ENCODE peak calls at places on chromosomes 2 and 18, in seven cellular contexts. O, V, M, B, I, K and L are unnamed samples. For H3K4me1, the result is how much of the 10 kb centered on the place peaks cover.

GRCh38 chr2:32235315-32235714 is 29.4 kb downstream of the NLRC4 start:
- DNase-seq in O (no peak), V (no peak), M (no peak), B (no peak), I (no peak), K (no peak), L (peak)

GRCh38 chr2:98902209-98903063 is 33.6 kb downstream of the CRACDL start:
- DNase-seq in O (no peak), V (no peak), M (no peak), B (peak), I (no peak), K (peak), L (no peak)

GRCh38 chr18:25351773-25352628 is at the start of gene ZNF521:
- DNase-seq in O (peak), V (peak), M (peak), B (peak), I (peak), K (peak), L (peak)

GRCh38 chr2:197851451-197851850 is 47.1 kb downstream of the PLCL1 start:
- DNase-seq in O (no peak), V (no peak), M (no peak), B (no peak), I (no peak), K (no peak), L (no peak)

GRCh38 chr2:112703684-112704083 is 17.1 kb upstream of the NT5DC4 start:
- DNase-seq in O (no peak), V (no peak), M (no peak), B (no peak), I (no peak), K (peak), L (no peak)

GRCh38 chr2:9262671-9263171 is 56.1 kb downstream of the ASAP2 start:
- DNase-seq in O (no peak), V (peak), M (no peak), B (no peak), I (no peak), K (no peak), L (no peak)

GRCh38 chr2:156132941-156133340 is 199.6 kb downstream of the NR4A2 start:
- DNase-seq in O (no peak), V (no peak), M (no peak), B (no peak), I (no peak), K (no peak), L (no peak)

GRCh38 chr2:134852518-134852917 is 14.1 kb downstream of the ACMSD start:
- DNase-seq in O (no peak), V (no peak), M (no peak), B (no peak), I (no peak), K (no peak), L (no peak)

GRCh38 chr2:144583741-144584453 is 64.0 kb upstream of the ZEB2 start:
- DNase-seq in O (no peak), V (peak), M (no peak), B (no peak), I (no peak), K (no peak), L (peak)

GRCh38 chr18:9365406-9365805 is 30.8 kb downstream of the TWSG1 start:
- DNase-seq in O (no peak), V (peak), M (no peak), B (no peak), I (no peak), K (no peak), L (peak)

GRCh38 chr2:54524236-54524991 is 68.3 kb downstream of the SPTBN1 start:
- DNase-seq in O (no peak), V (peak), M (no peak), B (no peak), I (no peak), K (no peak), L (peak)

GRCh38 chr2:234406085-234406484 is 90.8 kb downstream of the ARL4C start:
- DNase-seq in O (no peak), V (no peak), M (no peak), B (no peak), I (no peak), K (no peak), L (no peak)

GRCh38 chr2:383888-384287 is 96.0 kb upstream of the ALKAL2 start:
- DNase-seq in O (peak), V (no peak), M (no peak), B (no peak), I (peak), K (no peak), L (no peak)

GRCh38 chr18:26175481-26175880 is 41.8 kb downstream of the PSMA8 start:
- DNase-seq in O (no peak), V (no peak), M (no peak), B (no peak), I (no peak), K (no peak), L (no peak)

GRCh38 chr18:5285326-5285725 is 10.2 kb downstream of the ZBTB14 start:
- DNase-seq in O (no peak), V (no peak), M (no peak), B (no peak), I (no peak), K (no peak), L (no peak)

GRCh38 chr2:157779794-157780193 is 96.3 kb downstream of the ACVR1 start:
- DNase-seq in O (no peak), V (no peak), M (no peak), B (no peak), I (no peak), K (no peak), L (no peak)

GRCh38 chr2:207754498-207755383 is 15.0 kb downstream of the FZD5 start:
- DNase-seq in O (no peak), V (no peak), M (no peak), B (no peak), I (no peak), K (no peak), L (no peak)

GRCh38 chr18:28005164-28005563 is 171.8 kb downstream of the CDH2 start:
- DNase-seq in O (no peak), V (no peak), M (no peak), B (no peak), I (no peak), K (no peak), L (no peak)

GRCh38 chr2:235444101-235444597 is 49.7 kb upstream of the AGAP1 start:
- DNase-seq in O (peak), V (no peak), M (no peak), B (no peak), I (no peak), K (no peak), L (no peak)

GRCh38 chr2:45119038-45119437 is 109.8 kb upstream of the SIX2 start:
- DNase-seq in O (no peak), V (peak), M (no peak), B (peak), I (no peak), K (no peak), L (peak)

GRCh38 chr2:3986063-3986462 is 282.7 kb downstream of the DCDC2C start:
- DNase-seq in O (no peak), V (no peak), M (no peak), B (no peak), I (no peak), K (no peak), L (no peak)

GRCh38 chr18:34114996-34115395 is 109.7 kb downstream of the NOL4 start:
- DNase-seq in O (no peak), V (peak), M (no peak), B (no peak), I (no peak), K (no peak), L (peak)

GRCh38 chr18:76956648-76957047 is 134.3 kb downstream of the ZNF236 start:
- DNase-seq in O (no peak), V (no peak), M (no peak), B (no peak), I (no peak), K (no peak), L (no peak)

GRCh38 chr2:239253264-239253663 is 147.6 kb downstream of the HDAC4 start:
- DNase-seq in O (no peak), V (no peak), M (no peak), B (no peak), I (no peak), K (no peak), L (no peak)
- H3K4me1 ChIP-seq in O (under half), V (under half), M (half or more), B (half or more), I (under half), K (under half), L (under half)

DNA sequence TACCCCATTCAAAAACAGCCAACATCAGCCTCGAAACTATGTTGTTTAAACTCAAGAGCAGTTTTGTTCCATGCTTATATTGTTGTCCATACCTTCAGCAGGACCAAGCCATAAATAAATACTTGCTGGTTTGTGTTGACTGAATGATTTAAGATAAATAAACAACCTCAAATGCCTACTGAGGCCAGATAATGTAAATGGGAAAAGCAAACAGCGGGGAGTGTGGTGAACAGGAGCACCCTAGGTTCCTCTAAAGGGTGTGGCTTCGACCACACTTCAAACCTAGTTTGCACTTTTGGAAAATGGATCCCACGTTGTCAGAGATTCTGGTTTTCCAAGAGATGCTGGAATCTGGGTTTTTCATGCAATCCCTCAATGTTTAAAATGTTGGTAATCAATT is 1.7 kb upstream of the PMAIP1 start:
- DNase-seq in O (no peak), V (no peak), M (no peak), B (no peak), I (no peak), K (no peak), L (no peak)
- H3K4me3 ChIP-seq in O (no peak), V (no peak), M (no peak), B (no peak), I (no peak), K (no peak), L (peak)

DNA sequence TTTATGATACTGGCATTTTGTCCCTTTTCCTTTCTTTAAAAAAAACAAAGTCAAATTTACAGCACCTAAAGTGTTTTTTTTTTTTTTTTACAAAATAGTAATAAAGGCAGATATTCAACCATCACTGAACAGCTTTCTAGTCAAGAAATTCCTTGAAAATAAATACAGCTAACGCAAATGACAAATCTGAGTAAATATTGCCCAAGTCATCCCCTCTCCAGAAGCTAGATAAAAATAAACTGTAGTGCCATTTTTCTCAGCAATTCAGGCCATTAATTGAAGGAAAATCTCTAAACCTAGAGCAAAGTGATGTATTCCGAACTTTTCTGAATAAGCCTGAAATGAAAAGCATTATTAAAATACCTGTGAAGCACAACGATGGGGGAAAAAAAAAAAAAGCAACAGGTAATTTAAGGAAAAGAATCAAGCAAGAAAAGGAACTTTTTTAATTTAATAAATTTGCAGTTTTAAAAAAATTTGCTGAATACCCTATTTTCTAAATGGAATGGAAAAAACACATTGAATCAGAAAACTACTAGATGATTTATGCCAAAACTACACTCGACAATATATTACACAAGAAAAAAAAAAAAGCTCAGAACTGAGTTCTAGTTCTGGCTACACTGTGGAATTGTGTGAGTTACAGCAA is 6.9 kb downstream of the SP3 start:
- DNase-seq in O (no peak), V (no peak), M (no peak), B (no peak), I (no peak), K (no peak), L (no peak)
- H3K4me1 ChIP-seq in O (under half), V (under half), M (half or more), B (half or more), I (under half), K (under half), L (under half)

DNA sequence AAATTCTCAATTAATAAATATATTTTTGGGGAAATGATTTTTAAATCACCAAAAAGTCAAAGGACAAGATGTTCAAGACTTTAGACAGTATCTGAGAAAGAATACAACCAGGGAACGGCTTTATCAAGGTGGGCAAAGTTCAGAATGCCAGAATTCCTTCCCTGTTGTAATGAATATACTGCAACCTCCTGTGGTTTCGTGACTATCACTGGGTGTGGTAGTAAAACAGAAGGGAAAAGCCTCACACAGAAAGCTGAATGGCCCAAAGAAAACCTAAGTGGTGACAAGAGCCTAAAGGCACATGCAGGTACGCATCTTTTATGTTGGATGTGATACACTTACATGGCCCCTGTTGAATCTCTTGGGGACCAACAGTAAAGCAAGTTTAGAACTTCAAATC is 37.1 kb downstream of the MBD2 start:
- DNase-seq in O (peak), V (no peak), M (no peak), B (no peak), I (peak), K (no peak), L (no peak)
- H3K4me3 ChIP-seq in O (no peak), V (no peak), M (no peak), B (no peak), I (no peak), K (no peak), L (no peak)

DNA sequence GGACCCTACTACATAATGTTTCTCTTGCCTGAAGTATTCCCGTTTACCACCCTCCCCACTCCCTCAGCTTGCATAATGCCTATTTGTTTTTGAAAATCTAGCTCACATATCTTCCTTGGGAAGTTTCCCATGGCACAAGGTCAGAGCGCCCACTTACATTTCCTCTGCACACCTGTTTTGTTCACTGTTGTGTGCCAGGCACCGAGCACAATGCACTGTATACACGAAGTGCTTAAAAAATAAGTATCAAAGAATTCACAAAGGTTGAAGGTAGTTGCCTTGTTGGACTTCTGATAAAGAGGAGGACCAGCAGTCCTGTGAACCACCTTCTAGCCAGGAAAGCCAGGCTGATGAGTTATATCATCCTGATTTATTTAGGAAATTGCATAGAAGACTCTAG is 16.8 kb upstream of the RHOB start:
- DNase-seq in O (no peak), V (no peak), M (no peak), B (peak), I (peak), K (no peak), L (no peak)
- H3K4me1 ChIP-seq in O (under half), V (under half), M (under half), B (under half), I (under half), K (under half), L (under half)

DNA sequence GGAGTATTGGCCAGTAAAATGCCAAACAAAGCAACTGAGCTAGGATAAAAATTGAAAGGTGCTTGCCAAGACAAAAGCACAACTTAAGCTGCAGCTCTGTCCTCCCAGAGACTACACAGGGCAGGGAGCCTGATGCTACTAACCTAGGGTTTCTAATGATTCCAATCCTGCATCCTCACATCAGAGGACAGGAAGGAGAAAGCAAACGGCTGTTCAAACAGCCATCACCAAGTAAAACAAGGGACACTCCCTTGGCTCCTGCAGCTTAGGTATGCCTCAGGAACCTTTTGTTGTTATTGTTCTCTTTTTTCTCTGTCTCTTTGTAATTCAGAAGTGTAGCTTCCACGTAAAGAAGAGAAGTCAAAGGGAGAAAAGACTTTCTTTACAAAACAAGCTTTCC is 99.5 kb downstream of the TCF4 start:
- DNase-seq in O (no peak), V (no peak), M (no peak), B (no peak), I (no peak), K (no peak), L (no peak)
- H3K4me3 ChIP-seq in O (no peak), V (no peak), M (no peak), B (no peak), I (no peak), K (no peak), L (no peak)

DNA sequence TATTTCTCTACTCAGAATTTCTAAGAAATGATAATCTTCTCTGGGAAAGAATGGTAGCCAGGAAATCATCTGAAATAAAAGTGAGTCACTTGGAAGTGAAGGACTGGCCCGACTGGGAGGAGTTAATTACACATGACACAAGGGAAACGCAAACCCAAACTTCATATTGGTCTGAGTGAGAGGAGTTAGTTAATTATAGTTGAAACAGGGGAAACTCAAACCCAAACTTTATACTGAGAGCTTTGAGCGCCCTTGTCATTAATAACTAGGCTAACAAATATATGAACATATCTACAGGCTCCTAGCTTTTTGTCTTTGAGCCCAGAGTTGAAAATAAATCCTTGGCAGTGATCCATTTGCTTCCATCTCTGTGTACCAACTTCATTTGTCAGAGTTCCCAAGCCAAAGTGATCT is 187.8 kb upstream of the COL3A1 start:
- DNase-seq in O (no peak), V (peak), M (no peak), B (no peak), I (no peak), K (no peak), L (peak)
- H3K4me1 ChIP-seq in O (under half), V (under half), M (under half), B (under half), I (under half), K (under half), L (under half)

GRCh38 chr2:138503087-138503442 is 1.5 kb downstream of the SPOPL start:
- DNase-seq in O (no peak), V (peak), M (no peak), B (no peak), I (no peak), K (no peak), L (no peak)
- H3K4me3 ChIP-seq in O (peak), V (no peak), M (peak), B (peak), I (no peak), K (peak), L (peak)

GRCh38 chr2:85257359-85258193 is 70.2 kb downstream of the TGOLN2 start:
- DNase-seq in O (no peak), V (no peak), M (peak), B (no peak), I (no peak), K (no peak), L (no peak)
- H3K4me1 ChIP-seq in O (under half), V (under half), M (half or more), B (half or more), I (under half), K (under half), L (under half)

GRCh38 chr18:36149514-36150289 is 20.0 kb downstream of the ELP2 start:
- DNase-seq in O (no peak), V (no peak), M (no peak), B (no peak), I (no peak), K (no peak), L (no peak)
- H3K4me3 ChIP-seq in O (no peak), V (no peak), M (no peak), B (no peak), I (no peak), K (no peak), L (no peak)